ENCODE peak calls at places on chromosomes 11 and 22, in eight cellular contexts. One of them, this sample, is unnamed.

GRCh38 chr11:35540526-35540925 is 15.1 kb upstream of the PAMR1 start:
- DNase-seq in astrocyte: peak
- DNase-seq in cardiac fibroblast: peak
- DNase-seq in pons: no peak
- DNase-seq in left colon: no peak
- DNase-seq in MV-4-11: peak
- DNase-seq in NCI-H446: no peak
- DNase-seq in neuronal stem cell: no peak
- DNase-seq in this sample: peak

GRCh38 chr11:123494195-123495050 is 64.4 kb downstream of the GRAMD1B start:
- DNase-seq in astrocyte: peak
- DNase-seq in cardiac fibroblast: peak
- DNase-seq in pons: no peak
- DNase-seq in left colon: no peak
- DNase-seq in MV-4-11: no peak
- DNase-seq in NCI-H446: no peak
- DNase-seq in neuronal stem cell: peak
- DNase-seq in this sample: peak

GRCh38 chr22:20970939-20971657 is 4.0 kb downstream of the AIFM3 start:
- DNase-seq in astrocyte: no peak
- DNase-seq in cardiac fibroblast: no peak
- DNase-seq in pons: no peak
- DNase-seq in left colon: no peak
- DNase-seq in MV-4-11: no peak
- DNase-seq in NCI-H446: peak
- DNase-seq in neuronal stem cell: peak
- DNase-seq in this sample: no peak

GRCh38 chr22:48493733-48494132 is 1333.9 kb downstream of the BRD1 start:
- DNase-seq in astrocyte: no peak
- DNase-seq in cardiac fibroblast: no peak
- DNase-seq in pons: no peak
- DNase-seq in left colon: no peak
- DNase-seq in MV-4-11: no peak
- DNase-seq in NCI-H446: no peak
- DNase-seq in neuronal stem cell: no peak
- DNase-seq in this sample: no peak

GRCh38 chr11:8267831-8268529 is 4.3 kb upstream of the LMO1 start:
- DNase-seq in astrocyte: no peak
- DNase-seq in cardiac fibroblast: no peak
- DNase-seq in pons: no peak
- DNase-seq in left colon: no peak
- DNase-seq in MV-4-11: no peak
- DNase-seq in NCI-H446: no peak
- DNase-seq in neuronal stem cell: no peak
- DNase-seq in this sample: no peak

GRCh38 chr11:35163707-35164496 is 24.9 kb downstream of the CD44 start:
- DNase-seq in astrocyte: no peak
- DNase-seq in cardiac fibroblast: no peak
- DNase-seq in pons: no peak
- DNase-seq in left colon: no peak
- DNase-seq in MV-4-11: no peak
- DNase-seq in NCI-H446: no peak
- DNase-seq in neuronal stem cell: no peak
- DNase-seq in this sample: peak

GRCh38 chr11:11420512-11420911 is 67.5 kb upstream of the CSNK2A3 start:
- DNase-seq in astrocyte: no peak
- DNase-seq in cardiac fibroblast: no peak
- DNase-seq in pons: no peak
- DNase-seq in left colon: no peak
- DNase-seq in MV-4-11: no peak
- DNase-seq in NCI-H446: no peak
- DNase-seq in neuronal stem cell: no peak
- DNase-seq in this sample: no peak

GRCh38 chr22:37832022-37832857 is 9.1 kb downstream of the GALR3 start:
- DNase-seq in astrocyte: no peak
- DNase-seq in cardiac fibroblast: no peak
- DNase-seq in pons: no peak
- DNase-seq in left colon: no peak
- DNase-seq in MV-4-11: no peak
- DNase-seq in NCI-H446: no peak
- DNase-seq in neuronal stem cell: no peak
- DNase-seq in this sample: no peak

GRCh38 chr22:32627091-32627490 is 152.5 kb downstream of the FBXO7 start:
- DNase-seq in astrocyte: no peak
- DNase-seq in cardiac fibroblast: no peak
- DNase-seq in pons: no peak
- DNase-seq in left colon: no peak
- DNase-seq in MV-4-11: no peak
- DNase-seq in NCI-H446: no peak
- DNase-seq in neuronal stem cell: no peak
- DNase-seq in this sample: no peak

GRCh38 chr11:110029714-110030113 is 63.5 kb upstream of the ZC3H12C start:
- DNase-seq in astrocyte: no peak
- DNase-seq in cardiac fibroblast: no peak
- DNase-seq in pons: no peak
- DNase-seq in left colon: no peak
- DNase-seq in MV-4-11: no peak
- DNase-seq in NCI-H446: no peak
- DNase-seq in neuronal stem cell: no peak
- DNase-seq in this sample: no peak

GRCh38 chr22:32204211-32204855 is 540 bp downstream of the RFPL2 start:
- DNase-seq in astrocyte: no peak
- DNase-seq in cardiac fibroblast: no peak
- DNase-seq in pons: no peak
- DNase-seq in left colon: peak
- DNase-seq in MV-4-11: no peak
- DNase-seq in NCI-H446: no peak
- DNase-seq in neuronal stem cell: no peak
- DNase-seq in this sample: no peak